ENCODE peak calls at places on chromosomes 6 and 20, in four cellular contexts. One of them, this sample, is unnamed.

GRCh38 chr6:128333581-128334223 is 186.7 kb downstream of the PTPRK start:
- DNase-seq in K562: no peak
- DNase-seq in GM12878: no peak
- DNase-seq in HEK293T: no peak
- DNase-seq in this sample: no peak

GRCh38 chr6:15547379-15547778 is 115.4 kb downstream of the DTNBP1 start:
- DNase-seq in GM12878: no peak
- DNase-seq in HEK293T: no peak
- DNase-seq in K562: no peak
- DNase-seq in this sample: no peak

GRCh38 chr6:25456656-25457055 is 177.5 kb downstream of the CARMIL1 start:
- DNase-seq in K562: no peak
- DNase-seq in GM12878: no peak
- DNase-seq in HEK293T: no peak
- DNase-seq in this sample: no peak

GRCh38 chr6:108454356-108454755 is 106.4 kb upstream of the FOXO3 start:
- DNase-seq in HEK293T: no peak
- DNase-seq in GM12878: no peak
- DNase-seq in K562: no peak
- DNase-seq in this sample: no peak

GRCh38 chr6:12602951-12603710 is 113.4 kb upstream of the PHACTR1 start:
- DNase-seq in HEK293T: peak
- DNase-seq in GM12878: no peak
- DNase-seq in K562: no peak
- DNase-seq in this sample: peak

GRCh38 chr6:122833229-122833556 is 44.1 kb downstream of the SMPDL3A start:
- DNase-seq in GM12878: no peak
- DNase-seq in K562: no peak
- DNase-seq in HEK293T: no peak
- DNase-seq in this sample: no peak

GRCh38 chr6:99868074-99868702 is 125.8 kb downstream of the MCHR2 start:
- DNase-seq in K562: peak
- DNase-seq in HEK293T: peak
- DNase-seq in GM12878: peak
- DNase-seq in this sample: peak

GRCh38 chr6:169566319-169566718 is 135.5 kb downstream of the WDR27 start:
- DNase-seq in HEK293T: no peak
- DNase-seq in GM12878: no peak
- DNase-seq in K562: no peak
- DNase-seq in this sample: no peak

GRCh38 chr20:58378704-58379103 is 10.3 kb upstream of the VAPB start:
- DNase-seq in HEK293T: no peak
- DNase-seq in GM12878: no peak
- DNase-seq in K562: no peak
- DNase-seq in this sample: no peak

GRCh38 chr6:5728726-5729434 is 277.8 kb downstream of the NRN1 start:
- DNase-seq in GM12878: no peak
- DNase-seq in K562: no peak
- DNase-seq in HEK293T: no peak
- DNase-seq in this sample: no peak

GRCh38 chr6:85644374-85644762 is 1.7 kb upstream of the SYNCRIP start:
- DNase-seq in GM12878: no peak
- DNase-seq in K562: no peak
- DNase-seq in HEK293T: no peak
- DNase-seq in this sample: no peak

GRCh38 chr20:44762466-44763140 is 16.9 kb downstream of the KCNK15 start:
- DNase-seq in HEK293T: no peak
- DNase-seq in K562: no peak
- DNase-seq in GM12878: no peak
- DNase-seq in this sample: no peak

GRCh38 chr6:148513145-148514071 is 170.8 kb downstream of the SASH1 start:
- DNase-seq in GM12878: no peak
- DNase-seq in HEK293T: no peak
- DNase-seq in K562: no peak
- DNase-seq in this sample: no peak
- TF ChIP-seq FOXK2 in GM12878: no peak
- TF ChIP-seq FOXK2 in HEK293T: no peak
- TF ChIP-seq FOXK2 in K562: no peak
- TF ChIP-seq FOXK2 in this sample: no peak

GRCh38 chr6:168326294-168327261 is 7.0 kb upstream of the DACT2 start:
- DNase-seq in K562: no peak
- DNase-seq in HEK293T: no peak
- DNase-seq in GM12878: no peak
- DNase-seq in this sample: peak
- TF ChIP-seq FOXK2 in K562: no peak
- TF ChIP-seq FOXK2 in HEK293T: no peak
- TF ChIP-seq FOXK2 in GM12878: no peak
- TF ChIP-seq FOXK2 in this sample: no peak

GRCh38 chr6:139150915-139151314 is 16.0 kb downstream of the HECA start:
- DNase-seq in K562: no peak
- DNase-seq in GM12878: no peak
- DNase-seq in HEK293T: no peak
- DNase-seq in this sample: no peak
- TF ChIP-seq FOXK2 in K562: no peak
- TF ChIP-seq FOXK2 in GM12878: no peak
- TF ChIP-seq FOXK2 in HEK293T: no peak
- TF ChIP-seq FOXK2 in this sample: no peak

GRCh38 chr20:16115891-16116577 is 457.2 kb downstream of the KIF16B start:
- DNase-seq in HEK293T: no peak
- DNase-seq in K562: no peak
- DNase-seq in GM12878: no peak
- DNase-seq in this sample: no peak
- TF ChIP-seq FOXK2 in HEK293T: no peak
- TF ChIP-seq FOXK2 in K562: no peak
- TF ChIP-seq FOXK2 in GM12878: no peak
- TF ChIP-seq FOXK2 in this sample: no peak

GRCh38 chr20:37622728-37623127 is 71.1 kb upstream of the CTNNBL1 start:
- DNase-seq in GM12878: no peak
- DNase-seq in HEK293T: no peak
- DNase-seq in K562: no peak
- DNase-seq in this sample: no peak
- TF ChIP-seq FOXK2 in GM12878: no peak
- TF ChIP-seq FOXK2 in HEK293T: no peak
- TF ChIP-seq FOXK2 in K562: no peak
- TF ChIP-seq FOXK2 in this sample: no peak

GRCh38 chr6:77403424-77403823 is 59.9 kb downstream of the HTR1B start:
- DNase-seq in K562: no peak
- DNase-seq in HEK293T: no peak
- DNase-seq in GM12878: no peak
- DNase-seq in this sample: no peak
- TF ChIP-seq FOXK2 in K562: no peak
- TF ChIP-seq FOXK2 in HEK293T: no peak
- TF ChIP-seq FOXK2 in GM12878: no peak
- TF ChIP-seq FOXK2 in this sample: no peak

DNA sequence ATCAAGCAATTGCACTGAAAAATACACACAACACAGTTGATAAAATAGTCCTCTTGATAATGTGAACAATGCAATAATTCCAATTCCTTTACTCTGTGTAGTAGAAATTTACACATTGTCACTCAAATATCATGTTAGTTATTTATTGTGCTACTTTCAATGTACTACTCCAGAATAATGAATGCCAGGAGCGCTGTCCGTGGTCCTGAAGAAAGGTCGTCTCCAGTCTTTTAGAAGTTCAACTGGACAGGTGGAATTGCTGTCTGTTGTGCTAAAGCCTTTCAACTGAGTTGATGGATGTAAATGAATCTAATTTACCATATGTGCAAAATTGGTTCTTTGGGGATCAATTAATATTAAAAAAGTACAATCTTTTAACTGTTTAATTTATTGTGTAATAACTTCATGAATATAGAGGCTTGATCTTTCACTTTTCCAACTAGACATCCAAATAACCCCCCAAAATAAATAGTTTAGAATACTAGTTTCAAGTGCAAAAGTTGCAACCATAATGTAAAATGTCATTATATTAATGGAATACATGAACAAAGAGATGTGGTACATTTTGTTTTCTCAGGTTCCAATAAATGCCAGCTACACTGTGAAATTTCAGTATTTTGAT is 3.2 kb downstream of the GRIK2 start:
- DNase-seq in GM12878: no peak
- DNase-seq in K562: peak
- DNase-seq in HEK293T: peak
- DNase-seq in this sample: peak
- TF ChIP-seq FOXK2 in GM12878: no peak
- TF ChIP-seq FOXK2 in K562: no peak
- TF ChIP-seq FOXK2 in HEK293T: no peak
- TF ChIP-seq FOXK2 in this sample: no peak

GRCh38 chr6:155400022-155400965 is 55.3 kb downstream of the NOX3 start:
- DNase-seq in K562: no peak
- DNase-seq in HEK293T: peak
- DNase-seq in GM12878: no peak
- DNase-seq in this sample: no peak
- TF ChIP-seq FOXK2 in K562: no peak
- TF ChIP-seq FOXK2 in HEK293T: no peak
- TF ChIP-seq FOXK2 in GM12878: no peak
- TF ChIP-seq FOXK2 in this sample: no peak

DNA sequence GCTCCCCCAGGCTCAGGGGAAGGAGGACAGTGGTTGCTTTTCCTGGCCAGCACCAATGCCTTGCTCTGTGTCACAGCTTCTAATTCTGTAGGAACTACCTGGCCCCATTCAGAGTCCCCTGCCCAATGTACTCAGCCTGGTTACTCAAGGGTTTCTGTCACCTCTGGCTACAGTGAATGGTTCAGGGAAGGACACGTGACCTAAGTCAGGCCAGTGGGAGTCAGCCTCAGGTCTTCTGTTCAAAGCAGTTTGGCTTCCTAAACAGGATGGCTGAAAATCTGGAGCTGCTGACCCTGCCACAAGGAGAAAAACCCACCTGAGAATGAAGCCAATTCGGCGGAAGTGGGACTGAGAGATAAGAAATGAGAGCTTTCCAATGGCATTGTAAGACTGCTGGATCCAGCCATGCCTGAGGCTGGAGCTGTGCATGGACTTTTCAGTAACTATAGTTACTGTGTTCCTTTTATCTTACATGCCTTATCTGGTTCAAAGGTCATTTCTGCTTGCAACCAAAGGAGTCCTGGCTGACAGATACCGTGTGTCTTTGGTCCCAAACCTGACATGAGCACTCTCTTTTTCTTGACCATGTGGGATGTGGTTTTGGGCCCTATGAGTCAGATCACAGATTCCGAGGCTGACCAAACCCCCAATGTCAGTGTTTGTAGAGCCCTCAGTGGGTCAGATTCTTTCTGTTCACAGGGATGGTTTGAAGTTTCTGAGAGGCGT is 104.3 kb downstream of the SULF2 start:
- DNase-seq in K562: no peak
- DNase-seq in GM12878: no peak
- DNase-seq in HEK293T: no peak
- DNase-seq in this sample: peak
- TF ChIP-seq FOXK2 in K562: no peak
- TF ChIP-seq FOXK2 in GM12878: no peak
- TF ChIP-seq FOXK2 in HEK293T: no peak
- TF ChIP-seq FOXK2 in this sample: no peak

DNA sequence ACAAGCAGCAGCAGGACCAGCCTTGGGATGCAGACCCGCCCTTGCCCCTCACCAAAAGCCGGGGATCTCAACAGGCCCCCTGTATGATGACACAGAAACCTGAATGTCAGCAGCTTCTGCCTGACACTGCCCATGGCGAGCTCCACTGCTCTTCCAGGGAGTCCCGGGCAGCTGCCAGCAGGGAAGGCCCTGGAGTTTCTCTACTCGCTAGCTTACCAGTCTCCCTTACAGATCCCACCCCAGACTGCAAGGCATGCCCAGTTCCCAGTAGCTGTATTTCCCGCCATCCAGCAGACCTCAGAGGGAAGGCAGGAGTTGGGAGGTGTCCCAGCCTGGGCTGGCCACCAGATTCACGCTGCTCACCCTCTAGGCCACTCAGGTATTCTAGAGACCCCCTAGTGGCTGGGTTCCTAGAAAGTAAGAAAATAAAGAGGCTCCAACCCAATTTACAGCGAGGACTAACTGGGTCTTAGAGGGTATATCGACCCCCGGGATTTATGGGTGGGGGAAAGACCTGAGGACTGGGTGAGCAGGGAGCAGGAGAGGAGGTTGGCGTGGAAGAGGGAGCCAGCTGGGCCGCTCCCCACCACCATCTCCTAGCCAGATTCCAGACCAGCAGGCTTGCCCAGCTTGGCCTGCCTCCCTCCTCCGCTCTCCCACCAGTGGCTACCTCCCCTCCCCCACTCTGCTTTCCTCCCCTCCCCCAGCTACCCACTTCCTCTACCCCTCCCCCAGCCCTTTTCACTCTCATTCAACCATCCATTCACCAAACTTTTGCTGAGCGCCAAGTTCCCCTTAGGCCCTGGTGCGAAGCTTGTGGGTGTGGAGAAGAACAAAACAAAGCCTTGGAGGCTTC is 9.7 kb upstream of the HMGA1 start:
- DNase-seq in K562: no peak
- DNase-seq in HEK293T: no peak
- DNase-seq in GM12878: no peak
- DNase-seq in this sample: peak
- TF ChIP-seq FOXK2 in K562: no peak
- TF ChIP-seq FOXK2 in HEK293T: no peak
- TF ChIP-seq FOXK2 in GM12878: no peak
- TF ChIP-seq FOXK2 in this sample: no peak

This sample was measured in HepG2.